ENCODE peak calls at places on chromosomes 2 and 18, in six cellular contexts. S is cardiac muscle cell; D is fibroblast of mammary gland; X is effector memory CD4-positive, alpha-beta T cell; J is GM06990; Y is PC-9. P is an unnamed sample.

GRCh38 chr2:233413046-233413445 is 58.8 kb downstream of the DGKD start:
- DNase-seq in S (peak), D (peak), X (no peak), J (no peak), Y (peak), P (no peak)

GRCh38 chr2:55431982-55432627 is 12.4 kb upstream of the CCDC88A start:
- DNase-seq in S (peak), D (peak), X (no peak), J (no peak), Y (no peak), P (no peak)

GRCh38 chr2:132581917-132582316 is 88.1 kb downstream of the LYPD1 start:
- DNase-seq in S (no peak), D (no peak), X (no peak), J (no peak), Y (peak), P (no peak)

GRCh38 chr2:145040433-145040832 is 520.5 kb upstream of the ZEB2 start:
- DNase-seq in S (peak), D (no peak), X (no peak), J (no peak), Y (no peak), P (no peak)

GRCh38 chr18:22314406-22314805 is 103.3 kb downstream of the CTAGE1 start:
- DNase-seq in S (peak), D (peak), X (no peak), J (no peak), Y (no peak), P (no peak)

GRCh38 chr2:120314656-120315366 is 31.1 kb upstream of the INHBB start:
- DNase-seq in S (peak), D (no peak), X (no peak), J (no peak), Y (no peak), P (no peak)

GRCh38 chr2:184689633-184690032 is 91.3 kb downstream of the ZNF804A start:
- DNase-seq in S (no peak), D (no peak), X (no peak), J (no peak), Y (no peak), P (no peak)

GRCh38 chr2:43939695-43940094 is 56.1 kb downstream of the LRPPRC start:
- DNase-seq in S (no peak), D (no peak), X (no peak), J (no peak), Y (no peak), P (no peak)

GRCh38 chr2:15718103-15718943 is 126.7 kb downstream of the DDX1 start:
- DNase-seq in S (no peak), D (no peak), X (no peak), J (no peak), Y (no peak), P (no peak)

GRCh38 chr2:54239427-54239826 is 16.6 kb downstream of the TSPYL6 start:
- DNase-seq in S (peak), D (peak), X (no peak), J (no peak), Y (no peak), P (no peak)

GRCh38 chr2:128775401-128776285 is 457.0 kb upstream of the HS6ST1 start:
- DNase-seq in S (no peak), D (no peak), X (no peak), J (no peak), Y (no peak), P (no peak)

GRCh38 chr18:48948112-48949050 is 2.4 kb downstream of the SMAD7 start:
- DNase-seq in S (peak), D (no peak), X (peak), J (peak), Y (peak), P (peak)

GRCh38 chr18:24054130-24054529 is 39.6 kb downstream of the TTC39C start:
- DNase-seq in S (peak), D (peak), X (peak), J (no peak), Y (no peak), P (no peak)
- H3K4me3 ChIP-seq in S (no peak), D (no peak), X (no peak), J (no peak), Y (no peak), P (no peak)

GRCh38 chr2:207226243-207226642 is 60.5 kb upstream of the KLF7 start:
- DNase-seq in S (no peak), D (no peak), X (no peak), J (no peak), Y (no peak), P (no peak)

GRCh38 chr2:207227062-207227748 is 61.5 kb upstream of the KLF7 start:
- DNase-seq in S (peak), D (no peak), X (no peak), J (no peak), Y (no peak), P (peak)

GRCh38 chr2:207225773-207226172 is 60.0 kb upstream of the KLF7 start:
- DNase-seq in S (no peak), D (no peak), X (no peak), J (no peak), Y (no peak), P (no peak)

GRCh38 chr2:207227749-207228145 is 62.0 kb upstream of the KLF7 start:
- DNase-seq in S (no peak), D (no peak), X (no peak), J (no peak), Y (no peak), P (no peak)

DNA sequence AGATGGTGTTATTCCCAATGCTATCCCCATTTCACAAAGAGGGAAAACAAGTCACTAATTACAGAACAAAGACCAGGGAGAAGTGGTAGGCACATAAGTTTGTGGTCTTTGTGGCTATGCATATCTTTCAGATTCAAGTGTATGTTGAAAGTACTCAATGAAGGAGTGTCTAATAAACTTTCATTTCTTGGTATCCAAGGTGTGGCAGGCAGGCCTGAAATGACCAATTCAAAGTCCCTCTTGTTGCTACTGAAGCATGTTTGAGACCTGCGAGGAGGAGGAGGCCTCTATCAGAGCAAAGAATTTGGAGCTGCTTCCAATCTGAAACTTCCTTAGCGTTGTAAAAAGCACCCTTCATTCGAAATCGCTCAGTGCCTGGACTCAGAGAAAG is 60.9 kb upstream of the KLF7 start:
- DNase-seq in S (no peak), D (no peak), X (no peak), J (no peak), Y (no peak), P (peak)
- H3K4me3 ChIP-seq in S (no peak), D (no peak), X (no peak), J (no peak), Y (no peak), P (peak)

GRCh38 chr18:28771849-28772248 is 594.9 kb upstream of the CDH2 start:
- DNase-seq in S (peak), D (peak), X (no peak), J (no peak), Y (no peak), P (no peak)
- H3K4me3 ChIP-seq in S (no peak), D (no peak), X (no peak), J (no peak), Y (no peak), P (no peak)

GRCh38 chr2:74415762-74416395 is 5.5 kb downstream of the C2orf81 start:
- DNase-seq in S (no peak), D (no peak), X (no peak), J (peak), Y (no peak), P (peak)
- H3K4me3 ChIP-seq in S (no peak), D (peak), X (peak), J (peak), Y (no peak), P (peak)

GRCh38 chr18:38996056-38996455 is 1430.5 kb upstream of the CELF4 start:
- DNase-seq in S (no peak), D (no peak), X (no peak), J (no peak), Y (no peak), P (no peak)
- H3K4me3 ChIP-seq in S (no peak), D (no peak), X (no peak), J (no peak), Y (no peak), P (no peak)

DNA sequence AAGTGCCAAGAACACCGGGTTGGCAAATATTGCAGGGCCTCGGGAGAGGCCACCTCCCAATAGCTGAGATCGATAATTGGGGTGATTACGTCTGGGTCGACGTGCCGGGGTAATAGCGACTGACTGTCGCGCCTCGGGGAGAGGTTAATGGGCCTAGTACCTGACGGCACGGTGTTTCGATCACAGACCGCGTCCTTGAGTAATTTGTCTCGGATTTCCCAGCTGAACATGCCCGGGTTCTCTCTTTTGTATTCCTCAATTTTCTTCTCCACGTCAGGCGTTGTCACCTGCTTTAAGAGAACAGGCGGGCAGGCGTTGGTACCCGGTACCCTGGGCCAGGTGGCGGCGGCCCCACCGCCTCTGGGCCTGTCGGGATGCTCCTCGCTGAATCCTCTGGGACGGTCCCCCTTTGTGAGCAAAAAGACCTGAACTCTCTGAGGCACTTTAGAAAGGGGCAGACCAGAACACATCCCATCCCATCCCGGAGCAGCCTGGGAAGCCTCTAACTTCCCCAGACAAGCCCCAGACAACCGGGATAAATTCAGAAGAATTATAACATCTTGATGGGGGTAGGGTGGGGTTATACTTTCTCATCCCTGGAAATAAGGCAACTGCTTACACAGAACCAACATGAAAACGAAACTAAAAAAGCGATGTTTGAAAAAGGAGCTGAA is 3.3 kb downstream of the PAX3 start:
- DNase-seq in S (no peak), D (no peak), X (no peak), J (no peak), Y (no peak), P (no peak)
- H3K4me3 ChIP-seq in S (no peak), D (peak), X (peak), J (peak), Y (peak), P (no peak)

GRCh38 chr2:240588669-240589068 is 2.1 kb downstream of the CAPN10 start:
- DNase-seq in S (no peak), D (no peak), X (no peak), J (no peak), Y (no peak), P (no peak)

GRCh38 chr2:240586919-240587800 is 626 bp downstream of the CAPN10 start:
- DNase-seq in S (no peak), D (peak), X (peak), J (no peak), Y (peak), P (peak)

GRCh38 chr2:240586198-240586918 is at the start of gene CAPN10:
- DNase-seq in S (peak), D (peak), X (peak), J (peak), Y (peak), P (peak)

GRCh38 chr2:240589381-240589780 is 2.8 kb downstream of the CAPN10 start:
- DNase-seq in S (no peak), D (no peak), X (no peak), J (peak), Y (no peak), P (no peak)

DNA sequence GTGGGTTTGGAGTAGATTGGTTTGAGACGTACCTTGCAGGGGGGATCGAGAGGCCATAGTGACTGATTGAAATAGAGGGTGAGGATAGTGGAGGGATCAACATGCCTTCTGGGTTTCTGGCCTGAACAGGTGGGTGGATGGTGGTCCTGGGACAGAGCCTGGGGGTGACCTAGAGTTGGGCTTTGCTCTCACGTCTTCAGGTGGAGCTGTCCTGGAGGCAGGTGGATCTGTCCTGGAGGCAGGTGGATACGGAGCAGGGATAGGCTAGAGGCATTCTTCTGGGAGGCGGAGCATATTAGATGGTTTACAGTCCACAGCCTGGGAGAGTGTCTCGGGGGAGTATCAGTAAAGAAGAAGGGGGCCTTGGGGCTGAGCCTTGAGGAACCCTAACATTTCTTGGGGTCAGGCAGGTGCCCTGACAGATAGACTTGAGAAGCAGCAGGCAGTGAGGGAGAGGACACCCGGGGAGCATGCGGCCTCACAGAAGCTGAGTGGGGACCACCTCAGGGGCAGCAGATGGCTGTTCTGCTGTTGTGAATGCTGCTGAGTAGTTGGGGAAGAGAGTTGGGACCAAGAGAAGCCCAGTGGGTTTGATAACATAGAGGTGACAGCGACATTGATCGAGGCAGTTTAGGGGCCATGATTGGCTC is 1.6 kb downstream of the CAPN10 start:
- DNase-seq in S (no peak), D (no peak), X (no peak), J (no peak), Y (no peak), P (no peak)
- H3K4me3 ChIP-seq in S (no peak), D (no peak), X (peak), J (peak), Y (peak), P (peak)

DNA sequence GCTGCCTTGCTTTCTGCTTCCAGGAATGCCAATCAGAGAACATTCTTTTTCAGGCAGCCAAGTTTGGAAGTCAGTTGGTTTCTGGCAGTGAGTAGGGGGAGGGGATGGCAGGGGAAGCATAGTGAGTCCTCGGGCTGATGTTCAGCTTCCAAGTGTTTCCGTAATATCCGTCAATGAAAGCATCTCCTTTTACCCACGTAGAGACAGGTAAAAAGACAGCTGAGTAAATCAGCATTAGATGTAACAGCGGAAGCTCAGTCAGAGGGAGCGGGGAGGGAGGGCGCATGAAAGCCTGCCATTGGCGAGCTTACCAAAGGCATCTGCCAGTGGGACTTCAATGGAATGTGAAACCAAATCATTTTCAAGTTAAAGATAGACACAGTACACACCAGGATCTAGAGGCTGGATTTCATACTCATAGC is 117.1 kb upstream of the DTNA start:
- DNase-seq in S (peak), D (peak), X (no peak), J (no peak), Y (no peak), P (no peak)
- H3K4me3 ChIP-seq in S (peak), D (peak), X (no peak), J (no peak), Y (no peak), P (no peak)

P was measured in upper lobe of left lung.